ENCODE peak calls at places on chromosomes 16 and 17, in four cellular contexts. One of them, this sample, is unnamed.

GRCh38 chr17:66893863-66894262 is 58.9 kb downstream of the CACNG5 start:
- DNase-seq in astrocyte: no peak
- DNase-seq in lower lobe of right lung: no peak
- DNase-seq in heart left ventricle: no peak
- DNase-seq in this sample: no peak

GRCh38 chr17:76152580-76152979 is 11.5 kb upstream of the FOXJ1 start:
- DNase-seq in astrocyte: no peak
- DNase-seq in lower lobe of right lung: no peak
- DNase-seq in heart left ventricle: peak; percentile 10
- DNase-seq in this sample: no peak

GRCh38 chr16:711548-712320 is 3.2 kb upstream of the METRN start:
- DNase-seq in astrocyte: no peak
- DNase-seq in lower lobe of right lung: peak; percentile 87
- DNase-seq in heart left ventricle: peak; percentile 82
- DNase-seq in this sample: peak; percentile 72

GRCh38 chr17:75024686-75025397 is 12.4 kb downstream of the MRPL58 start:
- DNase-seq in astrocyte: no peak
- DNase-seq in lower lobe of right lung: no peak
- DNase-seq in heart left ventricle: no peak
- DNase-seq in this sample: peak; percentile 59

GRCh38 chr17:35973333-35974260 is 7.7 kb downstream of the CCL16 start:
- DNase-seq in astrocyte: peak; percentile 15
- DNase-seq in lower lobe of right lung: no peak
- DNase-seq in heart left ventricle: no peak
- DNase-seq in this sample: no peak

GRCh38 chr17:68302066-68302564 is 10.8 kb downstream of the ARSG start:
- DNase-seq in astrocyte: peak; percentile 47
- DNase-seq in lower lobe of right lung: no peak
- DNase-seq in heart left ventricle: no peak
- DNase-seq in this sample: peak; percentile 80

GRCh38 chr16:23539984-23540816 is 16.9 kb downstream of the EARS2 start:
- DNase-seq in astrocyte: no peak
- DNase-seq in lower lobe of right lung: no peak
- DNase-seq in heart left ventricle: no peak
- DNase-seq in this sample: no peak

GRCh38 chr17:28532063-28532960 is 20.1 kb downstream of the UNC119 start:
- DNase-seq in astrocyte: no peak
- DNase-seq in lower lobe of right lung: no peak
- DNase-seq in heart left ventricle: no peak
- DNase-seq in this sample: no peak

GRCh38 chr16:72371307-72372081 is 199.5 kb upstream of the PMFBP1 start:
- DNase-seq in astrocyte: peak; percentile 61
- DNase-seq in lower lobe of right lung: no peak
- DNase-seq in heart left ventricle: no peak
- DNase-seq in this sample: no peak

GRCh38 chr16:73053379-73054130 is 5.6 kb upstream of the ZFHX3 start:
- DNase-seq in astrocyte: peak; percentile 52
- DNase-seq in lower lobe of right lung: no peak
- DNase-seq in heart left ventricle: no peak
- DNase-seq in this sample: no peak

GRCh38 chr17:29514792-29515191 is 52.0 kb downstream of the ABHD15 start:
- DNase-seq in astrocyte: peak; percentile 14
- DNase-seq in lower lobe of right lung: no peak
- DNase-seq in heart left ventricle: no peak
- DNase-seq in this sample: no peak

GRCh38 chr17:62093188-62094155 is 28.4 kb upstream of the MED13 start:
- DNase-seq in astrocyte: peak; percentile 99
- DNase-seq in lower lobe of right lung: no peak
- DNase-seq in heart left ventricle: no peak
- DNase-seq in this sample: no peak

GRCh38 chr16:31477220-31478216 is 5.4 kb upstream of the SLC5A2 start:
- DNase-seq in astrocyte: no peak
- DNase-seq in lower lobe of right lung: peak; percentile 90
- DNase-seq in heart left ventricle: no peak
- DNase-seq in this sample: peak; percentile 72

GRCh38 chr17:73609078-73609477 is 35.2 kb downstream of the SDK2 start:
- DNase-seq in astrocyte: no peak
- DNase-seq in lower lobe of right lung: no peak
- DNase-seq in heart left ventricle: no peak
- DNase-seq in this sample: no peak

GRCh38 chr16:57985204-57986121 is 14.5 kb upstream of the CNGB1 start:
- DNase-seq in astrocyte: no peak
- DNase-seq in lower lobe of right lung: peak; percentile 43
- DNase-seq in heart left ventricle: no peak
- DNase-seq in this sample: no peak

GRCh38 chr16:12542818-12543699 is 260.6 kb downstream of the CPPED1 start:
- DNase-seq in astrocyte: no peak
- DNase-seq in lower lobe of right lung: no peak
- DNase-seq in heart left ventricle: no peak
- DNase-seq in this sample: no peak

GRCh38 chr17:5785343-5785742 is 201.0 kb upstream of the NLRP1 start:
- DNase-seq in astrocyte: peak; percentile 75
- DNase-seq in lower lobe of right lung: no peak
- DNase-seq in heart left ventricle: no peak
- DNase-seq in this sample: no peak

GRCh38 chr17:67558740-67559380 is 158.9 kb upstream of the NOL11 start:
- DNase-seq in astrocyte: no peak
- DNase-seq in lower lobe of right lung: no peak
- DNase-seq in heart left ventricle: no peak
- DNase-seq in this sample: no peak

GRCh38 chr16:73066927-73067670 is 19.2 kb upstream of the ZFHX3 start:
- DNase-seq in astrocyte: no peak
- DNase-seq in lower lobe of right lung: no peak
- DNase-seq in heart left ventricle: peak; percentile 31
- DNase-seq in this sample: no peak

GRCh38 chr16:56916571-56917403 is 15.2 kb upstream of the HERPUD1 start:
- DNase-seq in astrocyte: no peak
- DNase-seq in lower lobe of right lung: no peak
- DNase-seq in heart left ventricle: no peak
- DNase-seq in this sample: no peak

GRCh38 chr17:28527181-28527681 is 21.1 kb downstream of the FOXN1 start:
- DNase-seq in astrocyte: no peak
- DNase-seq in lower lobe of right lung: no peak
- DNase-seq in heart left ventricle: no peak
- DNase-seq in this sample: no peak

GRCh38 chr16:76235426-76235825 is 41.8 kb upstream of the CNTNAP4 start:
- DNase-seq in astrocyte: no peak
- DNase-seq in lower lobe of right lung: no peak
- DNase-seq in heart left ventricle: no peak
- DNase-seq in this sample: peak; percentile 65

GRCh38 chr17:47803201-47803600 is 18.4 kb downstream of the OSBPL7 start:
- DNase-seq in astrocyte: no peak
- DNase-seq in lower lobe of right lung: no peak
- DNase-seq in heart left ventricle: no peak
- DNase-seq in this sample: no peak

GRCh38 chr17:81033535-81034167 is 1.3 kb upstream of the BAIAP2 start:
- DNase-seq in astrocyte: no peak
- DNase-seq in lower lobe of right lung: peak; percentile 69
- DNase-seq in heart left ventricle: peak; percentile 45
- DNase-seq in this sample: no peak

GRCh38 chr16:82888616-82889015 is 261.8 kb downstream of the CDH13 start:
- DNase-seq in astrocyte: peak; percentile 80
- DNase-seq in lower lobe of right lung: no peak
- DNase-seq in heart left ventricle: no peak
- DNase-seq in this sample: no peak

GRCh38 chr17:64786337-64786736 is 124.2 kb upstream of the SMURF2 start:
- DNase-seq in astrocyte: no peak
- DNase-seq in lower lobe of right lung: no peak
- DNase-seq in heart left ventricle: no peak
- DNase-seq in this sample: no peak

GRCh38 chr17:21295036-21295952 is 10.8 kb downstream of the MAP2K3 start:
- DNase-seq in astrocyte: no peak
- DNase-seq in lower lobe of right lung: no peak
- DNase-seq in heart left ventricle: peak; percentile 87
- DNase-seq in this sample: no peak

GRCh38 chr17:21297597-21297996 is 13.1 kb downstream of the MAP2K3 start:
- DNase-seq in astrocyte: no peak
- DNase-seq in lower lobe of right lung: no peak
- DNase-seq in heart left ventricle: no peak
- DNase-seq in this sample: no peak

GRCh38 chr17:21294321-21295035 is 10.0 kb downstream of the MAP2K3 start:
- DNase-seq in astrocyte: no peak
- DNase-seq in lower lobe of right lung: no peak
- DNase-seq in heart left ventricle: no peak
- DNase-seq in this sample: no peak

GRCh38 chr17:21297026-21297520 is 12.6 kb downstream of the MAP2K3 start:
- DNase-seq in astrocyte: no peak
- DNase-seq in lower lobe of right lung: no peak
- DNase-seq in heart left ventricle: no peak
- DNase-seq in this sample: no peak

GRCh38 chr17:21296097-21297025 is 11.8 kb downstream of the MAP2K3 start:
- DNase-seq in astrocyte: no peak
- DNase-seq in lower lobe of right lung: no peak
- DNase-seq in heart left ventricle: no peak
- DNase-seq in this sample: no peak
- H3K9me3 ChIP-seq in astrocyte: peaks cover 3% of the 10 kb centered on the region
- H3K9me3 ChIP-seq in lower lobe of right lung: no peaks in the 10 kb centered on the region
- H3K9me3 ChIP-seq in heart left ventricle: no peaks in the 10 kb centered on the region
- H3K9me3 ChIP-seq in this sample: no peaks in the 10 kb centered on the region

GRCh38 chr17:1907818-1908698 is 78.3 kb downstream of the RPA1 start:
- DNase-seq in astrocyte: peak; percentile 25
- DNase-seq in lower lobe of right lung: no peak
- DNase-seq in heart left ventricle: no peak
- DNase-seq in this sample: peak; percentile 42
- H3K27me3 ChIP-seq in astrocyte: peaks cover 58% of the 10 kb centered on the region
- H3K27me3 ChIP-seq in lower lobe of right lung: peaks cover 57% of the 10 kb centered on the region
- H3K27me3 ChIP-seq in heart left ventricle: peaks cover 15% of the 10 kb centered on the region
- H3K27me3 ChIP-seq in this sample: no peaks in the 10 kb centered on the region

GRCh38 chr16:67726106-67727034 is 7.3 kb upstream of the GFOD2 start:
- DNase-seq in astrocyte: no peak
- DNase-seq in lower lobe of right lung: no peak
- DNase-seq in heart left ventricle: no peak
- DNase-seq in this sample: no peak
- H3K9me3 ChIP-seq in astrocyte: no peaks in the 10 kb centered on the region
- H3K9me3 ChIP-seq in lower lobe of right lung: no peaks in the 10 kb centered on the region
- H3K9me3 ChIP-seq in heart left ventricle: no peaks in the 10 kb centered on the region
- H3K9me3 ChIP-seq in this sample: no peaks in the 10 kb centered on the region

GRCh38 chr16:84703671-84704070 is 3.9 kb downstream of the USP10 start:
- DNase-seq in astrocyte: peak; percentile 68
- DNase-seq in lower lobe of right lung: no peak
- DNase-seq in heart left ventricle: no peak
- DNase-seq in this sample: no peak

GRCh38 chr16:84710686-84711085 is 10.9 kb downstream of the USP10 start:
- DNase-seq in astrocyte: no peak
- DNase-seq in lower lobe of right lung: no peak
- DNase-seq in heart left ventricle: no peak
- DNase-seq in this sample: no peak

GRCh38 chr16:84704253-84704652 is 4.5 kb downstream of the USP10 start:
- DNase-seq in astrocyte: no peak
- DNase-seq in lower lobe of right lung: no peak
- DNase-seq in heart left ventricle: no peak
- DNase-seq in this sample: no peak

GRCh38 chr16:84709609-84710008 is 9.8 kb downstream of the USP10 start:
- DNase-seq in astrocyte: no peak
- DNase-seq in lower lobe of right lung: no peak
- DNase-seq in heart left ventricle: no peak
- DNase-seq in this sample: no peak

GRCh38 chr16:84706856-84707255 is 7.1 kb downstream of the USP10 start:
- DNase-seq in astrocyte: no peak
- DNase-seq in lower lobe of right lung: no peak
- DNase-seq in heart left ventricle: no peak
- DNase-seq in this sample: no peak
- H3K27me3 ChIP-seq in astrocyte: no peaks in the 10 kb centered on the region
- H3K27me3 ChIP-seq in lower lobe of right lung: no peaks in the 10 kb centered on the region
- H3K27me3 ChIP-seq in heart left ventricle: no peaks in the 10 kb centered on the region
- H3K27me3 ChIP-seq in this sample: no peaks in the 10 kb centered on the region

DNA sequence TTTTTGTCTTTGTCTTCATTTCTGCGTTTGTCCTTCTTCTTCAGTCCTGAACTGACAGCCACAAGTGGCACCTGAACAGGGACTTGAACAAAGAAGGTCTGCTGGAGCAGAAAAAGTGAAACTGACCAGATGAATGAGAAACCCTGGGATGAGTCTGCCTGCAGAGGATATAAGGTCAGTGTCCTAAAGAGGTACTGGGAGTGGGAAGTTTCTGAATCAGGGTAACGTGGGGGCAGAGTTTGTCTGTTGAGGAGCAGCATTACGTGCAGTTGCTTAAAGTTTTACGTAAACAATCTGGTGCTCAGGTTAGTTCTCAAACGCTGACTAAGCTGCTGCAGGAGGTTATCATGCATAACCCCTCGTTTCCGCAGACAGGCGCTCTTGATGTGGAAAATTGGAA is 2057.6 kb downstream of the TP53TG3F start:
- DNase-seq in astrocyte: no peak
- DNase-seq in lower lobe of right lung: no peak
- DNase-seq in heart left ventricle: no peak
- DNase-seq in this sample: no peak
- H3K9me3 ChIP-seq in astrocyte: peaks cover 4% of the 10 kb centered on the region
- H3K9me3 ChIP-seq in lower lobe of right lung: peaks cover 4% of the 10 kb centered on the region
- H3K9me3 ChIP-seq in heart left ventricle: peaks cover 6% of the 10 kb centered on the region
- H3K9me3 ChIP-seq in this sample: no peaks in the 10 kb centered on the region

GRCh38 chr17:8149419-8150193 is 2.6 kb downstream of the PER1 start:
- DNase-seq in astrocyte: no peak
- DNase-seq in lower lobe of right lung: peak; percentile 52
- DNase-seq in heart left ventricle: no peak
- DNase-seq in this sample: no peak

GRCh38 chr17:8147805-8148404 is 4.3 kb downstream of the PER1 start:
- DNase-seq in astrocyte: no peak
- DNase-seq in lower lobe of right lung: peak; percentile 40
- DNase-seq in heart left ventricle: no peak
- DNase-seq in this sample: no peak

GRCh38 chr17:8147141-8147804 is 4.9 kb downstream of the PER1 start:
- DNase-seq in astrocyte: no peak
- DNase-seq in lower lobe of right lung: peak; percentile 46
- DNase-seq in heart left ventricle: no peak
- DNase-seq in this sample: no peak

GRCh38 chr17:8150194-8151119 is 1.7 kb downstream of the PER1 start:
- DNase-seq in astrocyte: no peak
- DNase-seq in lower lobe of right lung: peak; percentile 45
- DNase-seq in heart left ventricle: no peak
- DNase-seq in this sample: no peak

GRCh38 chr17:8148560-8148959 is 3.6 kb downstream of the PER1 start:
- DNase-seq in astrocyte: no peak
- DNase-seq in lower lobe of right lung: peak; percentile 46
- DNase-seq in heart left ventricle: no peak
- DNase-seq in this sample: no peak
- H3K27me3 ChIP-seq in astrocyte: no peaks in the 10 kb centered on the region
- H3K27me3 ChIP-seq in lower lobe of right lung: no peaks in the 10 kb centered on the region
- H3K27me3 ChIP-seq in heart left ventricle: no peaks in the 10 kb centered on the region
- H3K27me3 ChIP-seq in this sample: no peaks in the 10 kb centered on the region

DNA sequence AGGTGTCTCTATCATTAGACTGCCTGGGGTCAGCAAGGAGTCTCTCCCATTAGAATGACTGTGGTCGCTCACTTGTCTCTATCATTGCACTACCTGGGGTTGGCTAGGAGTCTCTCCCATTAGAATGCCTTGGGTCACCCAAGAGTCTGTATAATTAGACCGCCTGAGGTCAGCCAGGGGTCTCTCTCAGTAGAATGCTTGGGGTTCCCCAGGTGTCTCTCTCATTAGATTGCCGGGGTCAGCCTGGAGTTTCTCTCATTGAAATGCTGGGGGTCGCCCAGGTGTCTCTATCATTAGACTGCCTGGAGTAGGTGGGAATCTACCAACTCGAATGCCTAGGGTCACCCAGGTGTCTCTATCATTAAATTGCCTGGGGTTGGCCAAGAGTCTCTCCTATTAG is 2231.6 kb downstream of the TP53TG3F start:
- DNase-seq in astrocyte: no peak
- DNase-seq in lower lobe of right lung: no peak
- DNase-seq in heart left ventricle: no peak
- DNase-seq in this sample: no peak
- H3K9me3 ChIP-seq in astrocyte: peaks cover 3% of the 10 kb centered on the region
- H3K9me3 ChIP-seq in lower lobe of right lung: peaks cover 7% of the 10 kb centered on the region
- H3K9me3 ChIP-seq in heart left ventricle: peaks cover 63% of the 10 kb centered on the region
- H3K9me3 ChIP-seq in this sample: no peaks in the 10 kb centered on the region

GRCh38 chr17:45127209-45127582 is 5.1 kb downstream of the PLCD3 start:
- DNase-seq in astrocyte: no peak
- DNase-seq in lower lobe of right lung: no peak
- DNase-seq in heart left ventricle: peak; percentile 38
- DNase-seq in this sample: no peak
- H3K27me3 ChIP-seq in astrocyte: no peaks in the 10 kb centered on the region
- H3K27me3 ChIP-seq in lower lobe of right lung: no peaks in the 10 kb centered on the region
- H3K27me3 ChIP-seq in heart left ventricle: no peaks in the 10 kb centered on the region
- H3K27me3 ChIP-seq in this sample: no peaks in the 10 kb centered on the region